ENCODE peak calls at places on chromosomes 6 and 20, in eight cellular contexts. One of them, this sample, is unnamed. For H3K4me1, the result is how much of the 10 kb centered on the place peaks cover.

GRCh38 chr20:49405062-49405683 is 77.3 kb downstream of the KCNB1 start:
- DNase-seq in adrenal gland: no peak
- DNase-seq in IMR-90: no peak
- DNase-seq in A549: no peak
- DNase-seq in Peyer's patch: no peak
- DNase-seq in left ventricle myocardium inferior: no peak
- DNase-seq in uterus: no peak
- DNase-seq in heart right ventricle: no peak
- DNase-seq in this sample: no peak

GRCh38 chr6:136058852-136059251 is 191.3 kb downstream of the MTFR2 start:
- DNase-seq in Peyer's patch: no peak
- DNase-seq in IMR-90: no peak
- DNase-seq in heart right ventricle: no peak
- DNase-seq in uterus: no peak
- DNase-seq in adrenal gland: no peak
- DNase-seq in left ventricle myocardium inferior: no peak
- DNase-seq in A549: no peak
- DNase-seq in this sample: no peak

GRCh38 chr20:25139061-25139705 is 56.3 kb upstream of the ENTPD6 start:
- DNase-seq in Peyer's patch: no peak
- DNase-seq in heart right ventricle: no peak
- DNase-seq in IMR-90: no peak
- DNase-seq in A549: peak
- DNase-seq in left ventricle myocardium inferior: no peak
- DNase-seq in uterus: no peak
- DNase-seq in adrenal gland: no peak
- DNase-seq in this sample: no peak

GRCh38 chr6:1125297-1125696 is 186.6 kb upstream of the FOXQ1 start:
- DNase-seq in left ventricle myocardium inferior: no peak
- DNase-seq in IMR-90: no peak
- DNase-seq in Peyer's patch: no peak
- DNase-seq in uterus: no peak
- DNase-seq in heart right ventricle: no peak
- DNase-seq in adrenal gland: no peak
- DNase-seq in A549: no peak
- DNase-seq in this sample: no peak

GRCh38 chr6:124961784-124962611 is at the start of gene RNF217:
- DNase-seq in adrenal gland: peak
- DNase-seq in IMR-90: peak
- DNase-seq in heart right ventricle: peak
- DNase-seq in Peyer's patch: no peak
- DNase-seq in uterus: peak
- DNase-seq in left ventricle myocardium inferior: peak
- DNase-seq in A549: peak
- DNase-seq in this sample: peak

GRCh38 chr6:77123527-77123926 is 339.8 kb downstream of the HTR1B start:
- DNase-seq in Peyer's patch: no peak
- DNase-seq in left ventricle myocardium inferior: no peak
- DNase-seq in adrenal gland: no peak
- DNase-seq in IMR-90: no peak
- DNase-seq in A549: no peak
- DNase-seq in heart right ventricle: no peak
- DNase-seq in uterus: no peak
- DNase-seq in this sample: no peak

GRCh38 chr6:124441430-124441829 is 520.8 kb upstream of the RNF217 start:
- DNase-seq in IMR-90: no peak
- DNase-seq in left ventricle myocardium inferior: no peak
- DNase-seq in adrenal gland: no peak
- DNase-seq in heart right ventricle: no peak
- DNase-seq in Peyer's patch: no peak
- DNase-seq in A549: no peak
- DNase-seq in uterus: no peak
- DNase-seq in this sample: no peak

GRCh38 chr6:5997420-5998093 is 9.2 kb downstream of the NRN1 start:
- DNase-seq in heart right ventricle: peak
- DNase-seq in left ventricle myocardium inferior: no peak
- DNase-seq in A549: no peak
- DNase-seq in adrenal gland: peak
- DNase-seq in uterus: no peak
- DNase-seq in IMR-90: no peak
- DNase-seq in Peyer's patch: no peak
- DNase-seq in this sample: peak

GRCh38 chr6:164347455-164347854 is 932.9 kb downstream of the QKI start:
- DNase-seq in A549: no peak
- DNase-seq in heart right ventricle: no peak
- DNase-seq in uterus: no peak
- DNase-seq in Peyer's patch: no peak
- DNase-seq in IMR-90: no peak
- DNase-seq in left ventricle myocardium inferior: no peak
- DNase-seq in adrenal gland: no peak
- DNase-seq in this sample: no peak

GRCh38 chr6:80331522-80331921 is 225.1 kb downstream of the BCKDHB start:
- DNase-seq in heart right ventricle: no peak
- DNase-seq in adrenal gland: no peak
- DNase-seq in uterus: no peak
- DNase-seq in IMR-90: no peak
- DNase-seq in left ventricle myocardium inferior: no peak
- DNase-seq in A549: no peak
- DNase-seq in Peyer's patch: no peak
- DNase-seq in this sample: no peak

GRCh38 chr6:35016417-35017221 is 124.5 kb downstream of the TCP11 start:
- DNase-seq in heart right ventricle: peak
- DNase-seq in IMR-90: peak
- DNase-seq in adrenal gland: peak
- DNase-seq in uterus: peak
- DNase-seq in Peyer's patch: no peak
- DNase-seq in left ventricle myocardium inferior: peak
- DNase-seq in A549: no peak
- DNase-seq in this sample: no peak

GRCh38 chr6:156021746-156022396 is 566.2 kb upstream of the NOX3 start:
- DNase-seq in uterus: no peak
- DNase-seq in adrenal gland: no peak
- DNase-seq in heart right ventricle: no peak
- DNase-seq in A549: no peak
- DNase-seq in IMR-90: peak
- DNase-seq in left ventricle myocardium inferior: no peak
- DNase-seq in Peyer's patch: no peak
- DNase-seq in this sample: no peak

GRCh38 chr6:109284675-109285074 is 97.6 kb downstream of the CD164 start:
- DNase-seq in IMR-90: no peak
- DNase-seq in heart right ventricle: no peak
- DNase-seq in Peyer's patch: no peak
- DNase-seq in adrenal gland: no peak
- DNase-seq in left ventricle myocardium inferior: no peak
- DNase-seq in A549: no peak
- DNase-seq in uterus: no peak
- DNase-seq in this sample: no peak

GRCh38 chr6:89525786-89526562 is 93.0 kb downstream of the ANKRD6 start:
- DNase-seq in uterus: no peak
- DNase-seq in left ventricle myocardium inferior: no peak
- DNase-seq in A549: no peak
- DNase-seq in Peyer's patch: no peak
- DNase-seq in heart right ventricle: no peak
- DNase-seq in IMR-90: no peak
- DNase-seq in adrenal gland: no peak
- DNase-seq in this sample: no peak

GRCh38 chr6:3843379-3844096 is 5.6 kb upstream of the FAM50B start:
- DNase-seq in IMR-90: no peak
- DNase-seq in A549: no peak
- DNase-seq in heart right ventricle: no peak
- DNase-seq in uterus: no peak
- DNase-seq in left ventricle myocardium inferior: no peak
- DNase-seq in Peyer's patch: no peak
- DNase-seq in adrenal gland: no peak
- DNase-seq in this sample: peak
- H3K4me1 ChIP-seq in IMR-90: under half
- H3K4me1 ChIP-seq in A549: under half
- H3K4me1 ChIP-seq in heart right ventricle: under half
- H3K4me1 ChIP-seq in uterus: under half
- H3K4me1 ChIP-seq in left ventricle myocardium inferior: under half
- H3K4me1 ChIP-seq in Peyer's patch: under half
- H3K4me1 ChIP-seq in adrenal gland: under half
- H3K4me1 ChIP-seq in this sample: half or more

DNA sequence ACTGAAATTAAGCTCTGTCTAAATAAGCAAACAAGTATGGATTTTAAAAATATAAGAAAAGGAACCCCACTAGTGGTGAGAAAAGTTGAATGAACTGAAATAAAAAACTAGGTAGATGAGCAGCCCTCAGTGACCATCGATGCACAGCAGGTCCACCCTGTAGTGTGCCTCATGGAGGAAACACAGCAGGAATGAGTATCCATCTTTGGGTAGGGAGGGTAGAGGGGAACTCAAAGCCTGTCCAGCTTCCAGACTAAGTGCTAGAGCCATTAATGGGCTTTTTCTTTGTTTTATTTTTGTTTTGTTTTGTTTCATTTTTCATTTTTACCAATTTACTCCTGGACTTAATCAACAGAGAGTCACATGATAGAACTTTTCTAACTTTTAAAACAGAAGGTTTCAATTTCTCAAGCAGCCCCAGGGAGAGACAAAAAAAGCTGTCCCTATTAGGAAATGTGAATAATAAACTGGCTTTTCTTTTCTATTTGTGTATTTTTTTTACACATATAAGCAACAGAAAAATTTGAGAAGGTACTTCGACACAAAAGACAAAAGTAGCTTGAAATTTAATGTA is 700.6 kb downstream of the HACE1 start:
- DNase-seq in IMR-90: no peak
- DNase-seq in Peyer's patch: no peak
- DNase-seq in heart right ventricle: no peak
- DNase-seq in uterus: no peak
- DNase-seq in adrenal gland: no peak
- DNase-seq in A549: no peak
- DNase-seq in left ventricle myocardium inferior: no peak
- DNase-seq in this sample: no peak
- H3K4me1 ChIP-seq in IMR-90: under half
- H3K4me1 ChIP-seq in Peyer's patch: under half
- H3K4me1 ChIP-seq in heart right ventricle: under half
- H3K4me1 ChIP-seq in uterus: under half
- H3K4me1 ChIP-seq in adrenal gland: under half
- H3K4me1 ChIP-seq in A549: under half
- H3K4me1 ChIP-seq in left ventricle myocardium inferior: under half
- H3K4me1 ChIP-seq in this sample: under half

GRCh38 chr6:53530780-53531386 is 14.0 kb downstream of the GCLC start:
- DNase-seq in adrenal gland: no peak
- DNase-seq in A549: no peak
- DNase-seq in IMR-90: no peak
- DNase-seq in uterus: no peak
- DNase-seq in Peyer's patch: no peak
- DNase-seq in left ventricle myocardium inferior: no peak
- DNase-seq in heart right ventricle: no peak
- DNase-seq in this sample: no peak

GRCh38 chr6:53529324-53530036 is 15.4 kb downstream of the GCLC start:
- DNase-seq in A549: no peak
- DNase-seq in adrenal gland: no peak
- DNase-seq in Peyer's patch: no peak
- DNase-seq in heart right ventricle: no peak
- DNase-seq in uterus: no peak
- DNase-seq in IMR-90: no peak
- DNase-seq in left ventricle myocardium inferior: no peak
- DNase-seq in this sample: no peak

GRCh38 chr6:53530346-53530745 is 14.6 kb downstream of the GCLC start:
- DNase-seq in IMR-90: peak
- DNase-seq in heart right ventricle: peak
- DNase-seq in Peyer's patch: no peak
- DNase-seq in uterus: peak
- DNase-seq in left ventricle myocardium inferior: peak
- DNase-seq in adrenal gland: peak
- DNase-seq in A549: no peak
- DNase-seq in this sample: no peak

GRCh38 chr6:53532942-53533341 is 12.0 kb downstream of the GCLC start:
- DNase-seq in Peyer's patch: no peak
- DNase-seq in uterus: no peak
- DNase-seq in adrenal gland: no peak
- DNase-seq in IMR-90: no peak
- DNase-seq in A549: no peak
- DNase-seq in left ventricle myocardium inferior: no peak
- DNase-seq in heart right ventricle: no peak
- DNase-seq in this sample: no peak

DNA sequence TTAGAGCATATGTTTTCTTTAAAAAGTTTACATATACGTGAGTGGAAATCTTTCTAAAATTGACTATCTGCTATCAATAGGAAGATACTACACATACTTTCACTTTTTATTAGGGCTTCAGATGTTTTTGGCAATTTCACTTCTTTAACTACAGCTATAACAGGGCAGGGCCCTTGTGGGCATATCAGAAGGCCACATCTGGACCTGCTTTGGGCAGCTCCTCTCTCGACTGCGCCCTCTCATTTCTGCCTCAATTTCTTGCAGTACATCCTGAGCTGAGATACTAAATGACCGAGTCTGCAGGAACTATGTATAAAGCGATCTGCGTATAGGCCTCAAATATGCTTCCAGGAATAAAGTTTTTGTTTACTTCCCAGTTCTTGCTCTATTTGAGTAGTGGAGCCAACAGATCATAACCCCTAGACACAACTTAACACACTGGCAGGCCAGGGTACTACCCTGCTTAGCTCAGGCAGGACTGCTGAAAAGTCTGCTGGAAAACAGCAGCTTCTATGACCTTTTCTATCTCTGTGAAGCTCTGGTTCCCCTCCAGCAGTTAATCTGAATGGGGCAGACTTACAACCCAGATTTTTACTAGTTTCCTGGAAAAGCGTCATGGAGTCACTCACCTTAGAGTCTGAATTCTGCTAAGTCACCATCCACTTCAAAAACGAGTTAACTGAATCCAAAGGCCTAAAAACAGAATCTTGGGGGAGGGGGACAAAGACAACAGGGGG is 12.7 kb downstream of the GCLC start:
- DNase-seq in left ventricle myocardium inferior: no peak
- DNase-seq in heart right ventricle: no peak
- DNase-seq in adrenal gland: no peak
- DNase-seq in uterus: no peak
- DNase-seq in A549: no peak
- DNase-seq in IMR-90: no peak
- DNase-seq in Peyer's patch: no peak
- DNase-seq in this sample: no peak
- H3K4me1 ChIP-seq in left ventricle myocardium inferior: half or more
- H3K4me1 ChIP-seq in heart right ventricle: under half
- H3K4me1 ChIP-seq in adrenal gland: under half
- H3K4me1 ChIP-seq in uterus: under half
- H3K4me1 ChIP-seq in A549: half or more
- H3K4me1 ChIP-seq in IMR-90: under half
- H3K4me1 ChIP-seq in Peyer's patch: under half
- H3K4me1 ChIP-seq in this sample: under half

DNA sequence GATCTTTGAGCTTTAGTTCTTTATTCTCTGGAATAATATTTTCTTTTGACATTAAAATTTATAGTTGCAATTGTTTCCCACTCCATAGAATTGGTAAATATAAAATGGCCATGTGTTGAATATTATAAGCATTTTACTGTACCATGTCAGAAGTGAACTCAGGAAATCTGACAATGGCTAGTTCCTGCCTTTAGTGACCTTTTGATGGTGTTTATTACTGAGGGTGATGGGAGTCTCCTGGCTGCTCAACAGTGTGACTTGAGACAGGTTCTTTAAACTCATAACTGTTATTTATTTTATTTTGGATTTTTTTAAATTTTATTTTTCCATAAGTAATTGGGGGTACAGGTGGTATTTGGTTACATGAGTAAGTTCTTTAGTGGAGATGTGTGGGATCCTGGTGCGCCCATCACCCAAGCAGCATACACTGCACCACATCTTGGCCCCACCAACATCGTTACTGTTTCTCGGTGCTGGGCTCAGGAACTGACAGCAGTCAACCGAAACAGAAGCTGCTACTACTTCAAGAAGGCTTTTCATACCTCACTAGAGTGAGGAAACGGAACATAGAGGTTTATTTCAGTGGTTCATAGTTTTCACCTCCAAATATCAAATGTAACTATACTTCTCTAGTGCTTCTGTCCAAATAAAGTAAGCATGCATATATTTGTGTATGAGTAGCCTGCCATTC is 90.4 kb downstream of the PLEKHG1 start:
- DNase-seq in uterus: no peak
- DNase-seq in left ventricle myocardium inferior: no peak
- DNase-seq in Peyer's patch: peak
- DNase-seq in adrenal gland: no peak
- DNase-seq in heart right ventricle: no peak
- DNase-seq in IMR-90: no peak
- DNase-seq in A549: no peak
- DNase-seq in this sample: no peak
- H3K4me1 ChIP-seq in uterus: under half
- H3K4me1 ChIP-seq in left ventricle myocardium inferior: half or more
- H3K4me1 ChIP-seq in Peyer's patch: under half
- H3K4me1 ChIP-seq in adrenal gland: under half
- H3K4me1 ChIP-seq in heart right ventricle: half or more
- H3K4me1 ChIP-seq in IMR-90: under half
- H3K4me1 ChIP-seq in A549: under half
- H3K4me1 ChIP-seq in this sample: under half

This sample was measured in SJSA1.